ENCODE peak calls at places on chromosomes 7 and 10, in four cellular contexts. E, V, R and H are unnamed samples.

GRCh38 chr10:20073164-20073563 is 256.9 kb downstream of the PLXDC2 start:
- DNase-seq in V (no peak), R (no peak), E (no peak), H (no peak)

GRCh38 chr10:104331208-104331838 is 6.9 kb downstream of the ITPRIP start:
- DNase-seq in V (peak; percentile 55), R (no peak), E (no peak), H (no peak)

GRCh38 chr7:4302203-4302905 is 379.7 kb upstream of the FOXK1 start:
- DNase-seq in R (no peak), V (no peak), E (no peak), H (no peak)

GRCh38 chr7:159112136-159113011 is 32.3 kb downstream of the VIPR2 start:
- DNase-seq in V (no peak), E (no peak), R (no peak), H (no peak)

GRCh38 chr7:49112222-49112621 is 187.9 kb downstream of the CDC14C start:
- DNase-seq in E (peak; percentile 53), V (no peak), R (no peak), H (no peak)

GRCh38 chr7:65397730-65398142 is 24.1 kb downstream of the ZNF92 start:
- DNase-seq in V (no peak), E (no peak), R (no peak), H (no peak)

GRCh38 chr7:288671-289101 is 1.3 kb upstream of the FOXL3 start:
- DNase-seq in E (no peak), R (no peak), V (no peak), H (no peak)

GRCh38 chr10:3835770-3836169 is 50.8 kb upstream of the KLF6 start:
- DNase-seq in V (no peak), R (no peak), E (no peak), H (no peak)

GRCh38 chr10:14749051-14749809 is 25.5 kb downstream of the FAM107B start:
- DNase-seq in R (no peak), E (peak; percentile 26), V (no peak), H (no peak)

GRCh38 chr10:132746801-132747625 is 38.9 kb downstream of the NKX6-2 start:
- DNase-seq in V (no peak), E (peak; percentile 52), R (no peak), H (no peak)

GRCh38 chr10:45557275-45557905 is 115.2 kb downstream of the ZFAND4 start:
- DNase-seq in R (no peak), E (no peak), V (no peak), H (no peak)

GRCh38 chr7:99407849-99408346 is 499 bp downstream of the PDAP1 start:
- DNase-seq in R (peak; percentile 71), E (peak; percentile 40), V (peak; percentile 67), H (no peak)

GRCh38 chr7:130632111-130632510 is 36.4 kb downstream of the COPG2 start:
- DNase-seq in E (no peak), V (peak; percentile 37), R (no peak), H (no peak)

GRCh38 chr10:12699258-12699700 is 302.2 kb downstream of the CCDC3 start:
- DNase-seq in V (no peak), R (no peak), E (no peak), H (no peak)

GRCh38 chr10:10326119-10326518 is 691.6 kb upstream of the CELF2 start:
- DNase-seq in E (no peak), R (no peak), V (no peak), H (no peak)

GRCh38 chr7:14125998-14126397 is 136.5 kb upstream of the ETV1 start:
- DNase-seq in V (no peak), R (no peak), E (no peak), H (no peak)

GRCh38 chr7:64774204-64774842 is 19.9 kb upstream of the ZNF138 start:
- DNase-seq in E (no peak), V (no peak), R (no peak), H (no peak)

GRCh38 chr7:31120800-31121513 is 68.8 kb downstream of the ADCYAP1R1 start:
- DNase-seq in R (no peak), V (no peak), E (no peak), H (no peak)

GRCh38 chr7:43747703-43748102 is 10.8 kb upstream of the BLVRA start:
- DNase-seq in E (no peak), R (no peak), V (no peak), H (no peak)

GRCh38 chr7:157151626-157152339 is 13.1 kb downstream of the UBE3C start:
- DNase-seq in R (no peak), V (no peak), E (no peak), H (no peak)

GRCh38 chr7:103613655-103614642 is 167.9 kb upstream of the SLC26A5 start:
- DNase-seq in V (peak; percentile 14), R (no peak), E (peak; percentile 38), H (no peak)

GRCh38 chr10:33129987-33130386 is 172.0 kb upstream of the ITGB1 start:
- DNase-seq in R (no peak), V (peak; percentile 35), E (no peak), H (no peak)

GRCh38 chr10:13263591-13263990 is 29.4 kb upstream of the UCMA start:
- DNase-seq in R (no peak), E (no peak), V (no peak), H (no peak)

GRCh38 chr10:129466703-129467345 is at the start of gene MGMT:
- DNase-seq in E (peak; percentile 91), R (peak; percentile 96), V (peak; percentile 86), H (peak; percentile 94)

GRCh38 chr7:112362796-112363195 is 87.5 kb upstream of the IFRD1 start:
- DNase-seq in E (peak; percentile 71), V (no peak), R (no peak), H (no peak)

GRCh38 chr7:15199482-15199881 is 296.9 kb upstream of the DGKB start:
- DNase-seq in E (no peak), V (no peak), R (no peak), H (no peak)

GRCh38 chr10:133396035-133396624 is 2.2 kb downstream of the MTG1 start:
- DNase-seq in R (no peak), E (no peak), V (no peak), H (no peak)

GRCh38 chr10:23157691-23158369 is 34.3 kb upstream of the PTF1A start:
- DNase-seq in R (no peak), V (peak; percentile 50), E (peak; percentile 53), H (peak; percentile 64)

GRCh38 chr7:108079291-108080057 is 50.7 kb downstream of the LAMB4 start:
- DNase-seq in V (peak; percentile 61), R (no peak), E (no peak), H (no peak)

GRCh38 chr10:114356786-114357588 is 47.3 kb downstream of the AFAP1L2 start:
- DNase-seq in E (no peak), R (no peak), V (peak; percentile 52), H (no peak)

GRCh38 chr10:121221991-121222390 is 370.8 kb downstream of the WDR11 start:
- DNase-seq in R (no peak), V (no peak), E (no peak), H (no peak)

GRCh38 chr7:31134246-31135188 is 82.4 kb downstream of the ADCYAP1R1 start:
- DNase-seq in V (peak; percentile 84), R (peak; percentile 58), E (peak; percentile 92), H (peak; percentile 66)

GRCh38 chr7:93544686-93545085 is 29.8 kb downstream of the CALCR start:
- DNase-seq in R (no peak), E (no peak), V (no peak), H (no peak)

GRCh38 chr10:103727546-103727963 is 127.8 kb downstream of the SH3PXD2A start:
- DNase-seq in E (no peak), R (peak; percentile 69), V (no peak), H (no peak)

GRCh38 chr10:122981066-122981464 is 864 bp downstream of the PSTK start:
- DNase-seq in V (peak; percentile 43), R (no peak), E (peak; percentile 24), H (peak; percentile 40)

DNA sequence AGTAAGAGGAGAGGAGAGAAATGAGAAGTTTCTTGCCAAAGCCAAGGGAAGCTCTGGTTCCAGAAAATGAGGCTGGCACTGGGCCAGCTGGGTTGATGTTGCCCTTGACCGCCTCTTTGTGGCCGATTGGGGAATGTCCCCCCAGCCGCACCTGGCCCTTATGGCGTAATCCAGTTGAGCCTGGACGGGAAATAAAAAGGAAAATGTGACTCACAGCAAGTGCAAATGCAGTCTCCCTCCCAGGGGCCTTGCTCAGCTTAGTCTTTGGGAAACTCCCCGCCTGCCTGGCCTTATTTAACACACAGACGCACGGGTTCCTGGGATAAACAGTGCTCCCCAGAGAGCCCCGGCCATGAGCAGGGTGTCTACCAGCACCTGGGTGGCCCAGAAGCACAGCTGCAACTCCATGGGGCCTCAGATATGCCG is 174.8 kb downstream of the KIAA1217 start:
- DNase-seq in E (peak; percentile 66), V (peak; percentile 98), R (peak; percentile 72), H (peak; percentile 74)
- TF ChIP-seq CTCF in E (peak; percentile 61), V (peak; percentile 55), R (no peak), H (peak; percentile 52)

DNA sequence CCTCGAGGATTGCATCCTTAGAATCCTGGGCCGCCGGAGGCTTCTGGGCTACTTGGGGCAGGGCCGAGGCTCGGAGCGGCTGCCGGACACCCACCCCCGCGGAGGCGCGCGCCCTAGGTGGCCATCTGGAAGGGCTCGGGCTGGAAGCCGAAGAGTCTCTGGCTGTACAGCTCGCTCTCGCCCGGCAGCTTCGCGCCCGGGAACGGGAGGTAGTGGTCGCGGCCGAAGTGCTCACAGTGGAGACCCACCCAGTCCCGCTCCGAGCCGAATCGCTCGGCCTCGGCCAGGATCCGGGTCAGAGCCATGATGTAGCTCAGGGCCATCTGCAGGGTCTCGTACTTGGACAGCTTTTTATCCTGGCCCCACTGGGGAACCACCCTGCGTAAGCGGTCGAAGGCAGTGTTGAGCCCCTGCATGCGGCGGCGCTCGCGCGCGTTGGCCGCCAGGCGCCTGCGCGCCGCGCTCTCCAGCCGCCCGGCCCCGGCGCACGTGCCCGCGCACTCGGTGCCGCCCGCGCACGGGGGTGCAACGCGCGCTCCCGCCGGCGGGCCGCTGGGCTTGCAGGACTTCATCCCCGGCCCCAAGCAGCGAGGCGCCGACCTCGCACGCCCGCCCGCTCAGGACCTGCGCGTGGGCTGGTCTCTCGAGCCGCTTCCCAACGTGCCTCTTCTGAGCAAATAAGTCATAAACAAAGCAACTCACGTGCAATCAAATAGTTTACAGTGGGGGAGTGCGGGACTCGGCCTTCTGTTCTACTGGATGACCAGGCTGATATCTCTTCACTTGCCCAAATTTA is 609 bp downstream of the ATOH7 start:
- DNase-seq in R (peak; percentile 71), E (peak; percentile 85), V (peak; percentile 43), H (peak; percentile 92)
- TF ChIP-seq CTCF in R (peak; percentile 38), E (peak; percentile 26), V (no peak), H (peak; percentile 52)

DNA sequence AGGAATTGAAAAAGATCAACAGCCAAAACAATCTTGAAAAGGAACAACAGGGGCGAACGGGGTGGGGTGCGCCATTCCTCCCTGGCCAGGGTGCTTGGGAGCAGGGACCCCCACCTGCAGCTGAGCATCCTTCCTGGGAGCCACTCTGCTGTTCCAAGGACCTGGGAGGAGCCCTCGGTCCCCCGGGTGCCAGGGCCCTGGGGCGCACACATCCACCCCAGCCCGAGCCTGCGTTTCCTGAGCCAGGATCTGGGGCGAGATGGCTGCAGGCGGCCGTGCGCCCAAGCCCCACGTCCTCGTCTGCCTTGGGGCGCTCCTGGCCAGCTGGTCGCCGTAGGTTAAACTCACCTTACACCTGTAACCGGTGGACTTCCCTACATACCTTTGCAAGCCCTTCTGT is 10.6 kb downstream of the AP3M1 start:
- DNase-seq in E (no peak), V (no peak), R (no peak), H (no peak)
- TF ChIP-seq CTCF in E (no peak), V (no peak), R (no peak), H (no peak)

GRCh38 chr10:89468625-89469024 is 54.3 kb downstream of the IFIT5 start:
- DNase-seq in V (no peak), R (no peak), E (no peak), H (no peak)

GRCh38 chr10:89463846-89464537 is 49.6 kb downstream of the IFIT5 start:
- DNase-seq in V (no peak), E (peak; percentile 62), R (no peak), H (no peak)

GRCh38 chr10:89465196-89465595 is 50.8 kb downstream of the IFIT5 start:
- DNase-seq in E (no peak), R (no peak), V (no peak), H (no peak)

GRCh38 chr10:89469517-89469916 is 55.1 kb downstream of the IFIT5 start:
- DNase-seq in R (no peak), V (no peak), E (no peak), H (no peak)

GRCh38 chr10:89466599-89467035 is 52.2 kb downstream of the IFIT5 start:
- DNase-seq in R (no peak), E (peak; percentile 31), V (peak; percentile 77), H (no peak)
- TF ChIP-seq CTCF in R (peak; percentile 18), E (peak; percentile 58), V (peak; percentile 43), H (peak; percentile 26)